ENCODE peak calls at places on chromosome 11, in four cellular contexts. U is K562, N is GM12878, H is HepG2. V is an unnamed sample.

GRCh38 chr11:12087075-12087775 is 23.2 kb upstream of the MICAL2 start:
- DNase-seq in H (no peak), N (no peak), U (no peak), V (no peak)

GRCh38 chr11:93529707-93530467 is 13.3 kb downstream of the SMCO4 start:
- DNase-seq in N (no peak), U (no peak), H (peak), V (no peak)

GRCh38 chr11:116651098-116651756 is 121.6 kb downstream of the BUD13 start:
- DNase-seq in U (peak), H (no peak), N (no peak), V (no peak)

GRCh38 chr11:68988486-68988885 is 7.7 kb upstream of the MRGPRD start:
- DNase-seq in U (no peak), H (no peak), N (no peak), V (no peak)

GRCh38 chr11:3137486-3138177 is 27.5 kb downstream of the OSBPL5 start:
- DNase-seq in N (no peak), U (no peak), H (no peak), V (no peak)

GRCh38 chr11:77125191-77125590 is 2.9 kb upstream of the MYO7A start:
- DNase-seq in N (no peak), H (no peak), U (no peak), V (no peak)

GRCh38 chr11:33178443-33179154 is 17.3 kb upstream of the CSTF3 start:
- DNase-seq in U (no peak), N (no peak), H (no peak), V (no peak)

GRCh38 chr11:72693271-72693968 is 19.2 kb upstream of the PDE2A start:
- DNase-seq in H (no peak), U (no peak), N (no peak), V (no peak)

GRCh38 chr11:105456950-105457349 is 152.9 kb upstream of the GRIA4 start:
- DNase-seq in U (peak), H (no peak), N (no peak), V (peak)

GRCh38 chr11:130413383-130414106 is 14.9 kb downstream of the ADAMTS8 start:
- DNase-seq in N (no peak), H (no peak), U (no peak), V (no peak)

GRCh38 chr11:460331-461199 is 10.5 kb downstream of the PTDSS2 start:
- DNase-seq in U (peak), H (no peak), N (no peak), V (no peak)
- TF ChIP-seq FOXM1 in U (no peak), H (no peak), N (no peak), V (no peak)

GRCh38 chr11:15875393-15875792 is 481.0 kb downstream of the SOX6 start:
- DNase-seq in U (no peak), N (no peak), H (no peak), V (no peak)

GRCh38 chr11:15878756-15879155 is 477.6 kb downstream of the SOX6 start:
- DNase-seq in U (no peak), H (no peak), N (no peak), V (no peak)

GRCh38 chr11:15874699-15875098 is 481.6 kb downstream of the SOX6 start:
- DNase-seq in U (no peak), H (no peak), N (no peak), V (no peak)

GRCh38 chr11:15873501-15873900 is 482.8 kb downstream of the SOX6 start:
- DNase-seq in H (no peak), N (no peak), U (no peak), V (no peak)

GRCh38 chr11:15875934-15876333 is 480.4 kb downstream of the SOX6 start:
- DNase-seq in N (no peak), H (no peak), U (no peak), V (no peak)
- TF ChIP-seq SP1 in N (no peak), H (no peak), U (no peak), V (no peak)

GRCh38 chr11:103358251-103358650 is 249.0 kb downstream of the DYNC2H1 start:
- DNase-seq in U (no peak), N (no peak), H (no peak), V (no peak)
- TF ChIP-seq FOXM1 in U (no peak), N (no peak), H (no peak), V (no peak)

GRCh38 chr11:59555601-59556114 is 44.3 kb downstream of the OR4D9 start:
- DNase-seq in H (no peak), N (no peak), U (no peak), V (no peak)
- TF ChIP-seq SP1 in H (no peak), N (no peak), U (no peak), V (no peak)

DNA sequence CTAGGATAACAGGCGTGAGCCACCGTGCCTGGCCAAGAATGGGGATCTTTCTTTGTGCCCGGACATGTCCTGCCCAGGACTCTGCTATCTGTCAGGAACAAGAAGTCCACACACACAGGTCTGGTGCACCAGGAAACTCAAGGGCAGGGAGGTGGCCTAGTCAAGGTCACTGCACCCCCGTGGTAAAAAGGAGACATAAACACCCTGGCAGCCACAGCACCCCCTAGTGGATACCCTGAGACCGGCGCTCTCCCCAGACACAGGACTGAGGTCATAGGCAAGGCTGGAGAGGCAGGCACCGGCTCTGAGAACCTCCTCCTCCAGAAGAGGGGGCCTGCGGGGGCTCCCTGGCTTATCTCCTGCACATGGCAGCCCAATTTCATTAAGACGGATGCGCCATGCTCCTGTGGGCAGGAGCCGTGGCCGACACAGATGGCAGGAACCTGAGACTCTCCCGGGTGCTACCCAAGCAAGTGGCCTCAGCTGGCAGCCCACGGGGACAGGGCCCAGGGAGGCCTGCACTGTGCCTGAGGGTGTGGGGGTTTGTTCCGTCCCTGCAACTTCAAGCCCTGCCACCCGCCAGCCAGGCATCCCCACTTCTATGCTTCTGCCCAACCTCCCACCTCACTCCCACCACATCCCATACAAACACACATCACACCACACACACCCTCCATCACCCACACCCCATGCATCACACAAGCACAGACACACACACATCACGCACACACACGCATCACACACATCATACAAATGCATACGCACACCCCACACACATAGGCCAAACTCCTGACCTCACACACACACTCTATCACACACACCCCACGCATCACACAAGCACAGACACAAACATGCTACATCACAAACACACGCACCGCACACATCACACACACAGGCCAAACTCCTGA is 19.6 kb downstream of the MACROD1 start:
- DNase-seq in H (peak), U (peak), N (no peak), V (peak)
- TF ChIP-seq FOXM1 in H (no peak), U (no peak), N (no peak), V (no peak)

GRCh38 chr11:34558673-34559072 is 45.1 kb upstream of the ELF5 start:
- DNase-seq in U (no peak), N (no peak), H (no peak), V (no peak)
- TF ChIP-seq SP1 in U (no peak), N (no peak), H (no peak), V (no peak)

DNA sequence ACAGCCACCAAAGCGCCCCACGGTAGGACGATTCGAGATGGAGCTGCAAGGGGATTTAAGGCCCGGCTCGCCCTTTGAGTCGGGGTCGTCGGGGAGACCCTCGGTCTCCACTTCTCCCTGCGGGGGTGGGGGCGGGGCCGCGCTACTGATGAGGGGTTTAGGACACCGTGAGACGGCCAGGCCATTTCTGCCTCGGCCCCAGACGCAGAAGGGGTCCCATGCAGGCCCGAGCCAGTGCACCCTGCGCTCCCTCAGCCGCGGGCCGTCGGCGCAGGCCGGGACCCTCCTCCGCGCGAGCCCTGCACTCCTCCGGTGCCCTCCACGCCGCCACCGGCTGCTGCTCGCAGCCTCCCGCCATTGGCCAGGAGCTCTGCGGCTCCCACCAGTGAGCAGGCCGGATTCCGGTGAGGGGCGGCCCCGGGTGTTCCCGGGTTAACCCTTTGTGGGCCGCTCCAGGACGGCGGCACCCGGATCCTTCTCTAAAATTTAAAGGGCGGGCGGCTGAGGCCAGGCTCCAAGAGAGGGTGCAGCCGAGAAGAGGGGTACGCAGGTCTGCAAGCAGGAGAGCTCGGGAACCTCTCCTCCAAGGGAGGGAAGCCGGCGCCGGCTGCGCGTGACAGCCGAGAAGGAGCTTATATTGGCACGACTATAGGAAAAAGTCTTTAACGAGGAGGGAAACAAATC is 18.0 kb downstream of the CREB3L1 start:
- DNase-seq in H (peak), N (no peak), U (peak), V (peak)
- TF ChIP-seq FOXM1 in H (no peak), N (no peak), U (no peak), V (no peak)

DNA sequence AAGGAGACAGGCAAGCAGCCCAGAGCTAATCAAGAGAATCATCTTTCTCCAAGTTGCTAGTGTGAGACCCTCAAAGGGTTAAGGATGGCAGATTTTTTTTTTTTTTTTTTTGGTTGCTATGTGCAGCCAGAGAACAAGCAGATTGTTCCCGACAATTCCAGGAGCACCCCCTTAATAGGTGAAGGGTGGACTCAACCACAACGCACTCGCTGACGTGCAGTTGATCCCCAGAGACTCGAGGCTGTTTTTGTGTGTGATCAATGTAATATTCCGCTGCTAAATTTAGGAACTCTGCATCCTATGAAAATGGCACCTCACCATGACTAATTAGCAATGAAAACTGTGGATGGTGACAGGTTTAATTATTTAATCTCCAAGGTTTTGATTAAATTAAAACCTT is 789.0 kb downstream of the KCNA4 start:
- DNase-seq in N (no peak), U (no peak), H (no peak), V (no peak)
- TF ChIP-seq SP1 in N (no peak), U (no peak), H (no peak), V (no peak)

V was measured in HEK293T.